ENCODE peak calls at places on chromosome 17, in seven cellular contexts. One of them, this sample, is unnamed.

GRCh38 chr17:61205406-61205805 is 194.2 kb upstream of the TBX2 start:
- DNase-seq in foreskin fibroblast: no peak
- DNase-seq in CD8-positive, alpha-beta T cell: no peak
- DNase-seq in body of pancreas: no peak
- DNase-seq in fibroblast of lung: no peak
- DNase-seq in fibroblast of the aortic adventitia: no peak
- DNase-seq in choroid plexus epithelial cell: no peak
- DNase-seq in this sample: no peak

GRCh38 chr17:65156835-65157565 is 19.8 kb downstream of the RGS9 start:
- DNase-seq in foreskin fibroblast: no peak
- DNase-seq in CD8-positive, alpha-beta T cell: no peak
- DNase-seq in body of pancreas: no peak
- DNase-seq in fibroblast of lung: no peak
- DNase-seq in fibroblast of the aortic adventitia: no peak
- DNase-seq in choroid plexus epithelial cell: no peak
- DNase-seq in this sample: no peak

GRCh38 chr17:38914741-38915638 is 10.4 kb upstream of the LASP1NB start:
- DNase-seq in foreskin fibroblast: no peak
- DNase-seq in CD8-positive, alpha-beta T cell: no peak
- DNase-seq in body of pancreas: no peak
- DNase-seq in fibroblast of lung: no peak
- DNase-seq in fibroblast of the aortic adventitia: no peak
- DNase-seq in choroid plexus epithelial cell: no peak
- DNase-seq in this sample: no peak

GRCh38 chr17:4509402-4509801 is 10.7 kb downstream of the SPNS2 start:
- DNase-seq in foreskin fibroblast: no peak
- DNase-seq in CD8-positive, alpha-beta T cell: peak
- DNase-seq in body of pancreas: peak
- DNase-seq in fibroblast of lung: no peak
- DNase-seq in fibroblast of the aortic adventitia: no peak
- DNase-seq in choroid plexus epithelial cell: peak
- DNase-seq in this sample: peak

GRCh38 chr17:16286009-16286946 is 67.0 kb downstream of the CENPV start:
- DNase-seq in foreskin fibroblast: peak
- DNase-seq in CD8-positive, alpha-beta T cell: peak
- DNase-seq in body of pancreas: peak
- DNase-seq in fibroblast of lung: peak
- DNase-seq in fibroblast of the aortic adventitia: peak
- DNase-seq in choroid plexus epithelial cell: peak
- DNase-seq in this sample: peak

GRCh38 chr17:56715613-56716357 is 117.9 kb downstream of the C17orf67 start:
- DNase-seq in foreskin fibroblast: peak
- DNase-seq in CD8-positive, alpha-beta T cell: peak
- DNase-seq in body of pancreas: peak
- DNase-seq in fibroblast of lung: peak
- DNase-seq in fibroblast of the aortic adventitia: peak
- DNase-seq in choroid plexus epithelial cell: peak
- DNase-seq in this sample: peak

GRCh38 chr17:72850410-72850809 is 242.1 kb downstream of the SLC39A11 start:
- DNase-seq in foreskin fibroblast: peak
- DNase-seq in CD8-positive, alpha-beta T cell: no peak
- DNase-seq in body of pancreas: no peak
- DNase-seq in fibroblast of lung: peak
- DNase-seq in fibroblast of the aortic adventitia: peak
- DNase-seq in choroid plexus epithelial cell: peak
- DNase-seq in this sample: peak

GRCh38 chr17:50457621-50458020 is 11.1 kb downstream of the CHAD start:
- DNase-seq in foreskin fibroblast: no peak
- DNase-seq in CD8-positive, alpha-beta T cell: no peak
- DNase-seq in body of pancreas: no peak
- DNase-seq in fibroblast of lung: no peak
- DNase-seq in fibroblast of the aortic adventitia: no peak
- DNase-seq in choroid plexus epithelial cell: no peak
- DNase-seq in this sample: no peak

GRCh38 chr17:8696951-8697745 is 47.5 kb downstream of the CCDC42 start:
- DNase-seq in foreskin fibroblast: no peak
- DNase-seq in CD8-positive, alpha-beta T cell: no peak
- DNase-seq in body of pancreas: peak
- DNase-seq in fibroblast of lung: peak
- DNase-seq in fibroblast of the aortic adventitia: peak
- DNase-seq in choroid plexus epithelial cell: peak
- DNase-seq in this sample: peak

GRCh38 chr17:5516060-5516792 is 29.9 kb downstream of the MIS12 start:
- DNase-seq in foreskin fibroblast: peak
- DNase-seq in CD8-positive, alpha-beta T cell: no peak
- DNase-seq in body of pancreas: no peak
- DNase-seq in fibroblast of lung: peak
- DNase-seq in fibroblast of the aortic adventitia: peak
- DNase-seq in choroid plexus epithelial cell: peak
- DNase-seq in this sample: peak

GRCh38 chr17:6392609-6393367 is 42.1 kb downstream of the AIPL1 start:
- DNase-seq in foreskin fibroblast: no peak
- DNase-seq in CD8-positive, alpha-beta T cell: no peak
- DNase-seq in body of pancreas: no peak
- DNase-seq in fibroblast of lung: peak
- DNase-seq in fibroblast of the aortic adventitia: no peak
- DNase-seq in choroid plexus epithelial cell: no peak
- DNase-seq in this sample: no peak

GRCh38 chr17:80125656-80126448 is 21.1 kb downstream of the EIF4A3 start:
- DNase-seq in foreskin fibroblast: peak
- DNase-seq in CD8-positive, alpha-beta T cell: no peak
- DNase-seq in body of pancreas: peak
- DNase-seq in fibroblast of lung: peak
- DNase-seq in fibroblast of the aortic adventitia: peak
- DNase-seq in choroid plexus epithelial cell: peak
- DNase-seq in this sample: peak

GRCh38 chr17:15930426-15930825 is 14.5 kb upstream of the ADORA2B start:
- DNase-seq in foreskin fibroblast: no peak
- DNase-seq in CD8-positive, alpha-beta T cell: no peak
- DNase-seq in body of pancreas: no peak
- DNase-seq in fibroblast of lung: no peak
- DNase-seq in fibroblast of the aortic adventitia: no peak
- DNase-seq in choroid plexus epithelial cell: no peak
- DNase-seq in this sample: no peak

GRCh38 chr17:83091257-83092141 is 12.1 kb downstream of the METRNL start:
- DNase-seq in foreskin fibroblast: no peak
- DNase-seq in CD8-positive, alpha-beta T cell: no peak
- DNase-seq in body of pancreas: peak
- DNase-seq in fibroblast of lung: peak
- DNase-seq in fibroblast of the aortic adventitia: no peak
- DNase-seq in choroid plexus epithelial cell: no peak
- DNase-seq in this sample: no peak

GRCh38 chr17:61389670-61390478 is 9.8 kb upstream of the TBX2 start:
- DNase-seq in foreskin fibroblast: no peak
- DNase-seq in CD8-positive, alpha-beta T cell: no peak
- DNase-seq in body of pancreas: no peak
- DNase-seq in fibroblast of lung: no peak
- DNase-seq in fibroblast of the aortic adventitia: peak
- DNase-seq in choroid plexus epithelial cell: peak
- DNase-seq in this sample: no peak

GRCh38 chr17:81121841-81122733 is 43.2 kb upstream of the PVALEF start:
- DNase-seq in foreskin fibroblast: no peak
- DNase-seq in CD8-positive, alpha-beta T cell: no peak
- DNase-seq in body of pancreas: no peak
- DNase-seq in fibroblast of lung: no peak
- DNase-seq in fibroblast of the aortic adventitia: no peak
- DNase-seq in choroid plexus epithelial cell: no peak
- DNase-seq in this sample: no peak

GRCh38 chr17:4583796-4584124 is 569 bp upstream of the SMTNL2 start:
- DNase-seq in foreskin fibroblast: no peak
- DNase-seq in CD8-positive, alpha-beta T cell: no peak
- DNase-seq in body of pancreas: no peak
- DNase-seq in fibroblast of lung: no peak
- DNase-seq in fibroblast of the aortic adventitia: no peak
- DNase-seq in choroid plexus epithelial cell: no peak
- DNase-seq in this sample: no peak

GRCh38 chr17:16349461-16349860 is 3.8 kb downstream of the CENPV start:
- DNase-seq in foreskin fibroblast: no peak
- DNase-seq in CD8-positive, alpha-beta T cell: no peak
- DNase-seq in body of pancreas: no peak
- DNase-seq in fibroblast of lung: no peak
- DNase-seq in fibroblast of the aortic adventitia: no peak
- DNase-seq in choroid plexus epithelial cell: no peak
- DNase-seq in this sample: no peak

GRCh38 chr17:41178341-41178740 is 320 bp upstream of the KRTAP4-2 start:
- DNase-seq in foreskin fibroblast: peak
- DNase-seq in CD8-positive, alpha-beta T cell: no peak
- DNase-seq in body of pancreas: no peak
- DNase-seq in fibroblast of lung: peak
- DNase-seq in fibroblast of the aortic adventitia: peak
- DNase-seq in choroid plexus epithelial cell: no peak
- DNase-seq in this sample: peak

GRCh38 chr17:65078441-65079160 is 22.1 kb upstream of the GNA13 start:
- DNase-seq in foreskin fibroblast: peak
- DNase-seq in CD8-positive, alpha-beta T cell: no peak
- DNase-seq in body of pancreas: no peak
- DNase-seq in fibroblast of lung: peak
- DNase-seq in fibroblast of the aortic adventitia: peak
- DNase-seq in choroid plexus epithelial cell: peak
- DNase-seq in this sample: peak

GRCh38 chr17:68456529-68457167 is 648 bp downstream of the WIPI1 start:
- DNase-seq in foreskin fibroblast: peak
- DNase-seq in CD8-positive, alpha-beta T cell: no peak
- DNase-seq in body of pancreas: peak
- DNase-seq in fibroblast of lung: peak
- DNase-seq in fibroblast of the aortic adventitia: peak
- DNase-seq in choroid plexus epithelial cell: peak
- DNase-seq in this sample: peak

DNA sequence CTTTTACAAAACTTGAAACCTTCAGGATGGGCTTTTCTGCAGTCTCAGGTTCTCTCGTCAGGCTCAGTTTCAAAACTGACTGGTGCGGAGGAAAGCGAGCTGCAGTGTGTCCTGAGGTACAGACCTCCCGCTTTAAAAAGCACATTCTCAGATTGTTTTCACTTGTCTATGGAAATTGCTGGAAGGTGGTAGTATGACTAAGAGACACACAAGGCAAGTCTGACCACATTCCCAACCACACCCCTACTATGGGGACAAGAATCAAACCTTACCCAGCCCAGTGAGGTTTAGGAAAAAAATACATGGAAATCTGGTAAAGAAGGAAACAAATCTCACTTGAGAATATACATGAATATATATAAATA is 18.2 kb downstream of the SRP68 start:
- DNase-seq in foreskin fibroblast: no peak
- DNase-seq in CD8-positive, alpha-beta T cell: no peak
- DNase-seq in body of pancreas: no peak
- DNase-seq in fibroblast of lung: peak
- DNase-seq in fibroblast of the aortic adventitia: peak
- DNase-seq in choroid plexus epithelial cell: peak
- DNase-seq in this sample: peak
- H3K4me3 ChIP-seq in foreskin fibroblast: no peak
- H3K4me3 ChIP-seq in CD8-positive, alpha-beta T cell: no peak
- H3K4me3 ChIP-seq in body of pancreas: no peak
- H3K4me3 ChIP-seq in fibroblast of lung: no peak
- H3K4me3 ChIP-seq in fibroblast of the aortic adventitia: no peak
- H3K4me3 ChIP-seq in choroid plexus epithelial cell: no peak
- H3K4me3 ChIP-seq in this sample: no peak

GRCh38 chr17:74353446-74354060 is 8.1 kb downstream of the BTBD17 start:
- DNase-seq in foreskin fibroblast: no peak
- DNase-seq in CD8-positive, alpha-beta T cell: no peak
- DNase-seq in body of pancreas: no peak
- DNase-seq in fibroblast of lung: no peak
- DNase-seq in fibroblast of the aortic adventitia: no peak
- DNase-seq in choroid plexus epithelial cell: no peak
- DNase-seq in this sample: no peak

GRCh38 chr17:74355065-74355464 is 6.6 kb downstream of the BTBD17 start:
- DNase-seq in foreskin fibroblast: no peak
- DNase-seq in CD8-positive, alpha-beta T cell: no peak
- DNase-seq in body of pancreas: no peak
- DNase-seq in fibroblast of lung: no peak
- DNase-seq in fibroblast of the aortic adventitia: no peak
- DNase-seq in choroid plexus epithelial cell: no peak
- DNase-seq in this sample: no peak

GRCh38 chr17:74351552-74352210 is 10.0 kb downstream of the BTBD17 start:
- DNase-seq in foreskin fibroblast: no peak
- DNase-seq in CD8-positive, alpha-beta T cell: no peak
- DNase-seq in body of pancreas: no peak
- DNase-seq in fibroblast of lung: no peak
- DNase-seq in fibroblast of the aortic adventitia: no peak
- DNase-seq in choroid plexus epithelial cell: no peak
- DNase-seq in this sample: no peak

GRCh38 chr17:74354561-74354960 is 7.1 kb downstream of the BTBD17 start:
- DNase-seq in foreskin fibroblast: no peak
- DNase-seq in CD8-positive, alpha-beta T cell: no peak
- DNase-seq in body of pancreas: no peak
- DNase-seq in fibroblast of lung: no peak
- DNase-seq in fibroblast of the aortic adventitia: no peak
- DNase-seq in choroid plexus epithelial cell: no peak
- DNase-seq in this sample: no peak

GRCh38 chr17:74354123-74354522 is 7.5 kb downstream of the BTBD17 start:
- DNase-seq in foreskin fibroblast: no peak
- DNase-seq in CD8-positive, alpha-beta T cell: peak
- DNase-seq in body of pancreas: no peak
- DNase-seq in fibroblast of lung: peak
- DNase-seq in fibroblast of the aortic adventitia: no peak
- DNase-seq in choroid plexus epithelial cell: no peak
- DNase-seq in this sample: no peak
- TF ChIP-seq CTCF in foreskin fibroblast: peak
- TF ChIP-seq CTCF in CD8-positive, alpha-beta T cell: peak
- TF ChIP-seq CTCF in body of pancreas: peak
- TF ChIP-seq CTCF in fibroblast of lung: no peak
- TF ChIP-seq CTCF in fibroblast of the aortic adventitia: no peak
- TF ChIP-seq CTCF in choroid plexus epithelial cell: peak
- TF ChIP-seq CTCF in this sample: no peak

DNA sequence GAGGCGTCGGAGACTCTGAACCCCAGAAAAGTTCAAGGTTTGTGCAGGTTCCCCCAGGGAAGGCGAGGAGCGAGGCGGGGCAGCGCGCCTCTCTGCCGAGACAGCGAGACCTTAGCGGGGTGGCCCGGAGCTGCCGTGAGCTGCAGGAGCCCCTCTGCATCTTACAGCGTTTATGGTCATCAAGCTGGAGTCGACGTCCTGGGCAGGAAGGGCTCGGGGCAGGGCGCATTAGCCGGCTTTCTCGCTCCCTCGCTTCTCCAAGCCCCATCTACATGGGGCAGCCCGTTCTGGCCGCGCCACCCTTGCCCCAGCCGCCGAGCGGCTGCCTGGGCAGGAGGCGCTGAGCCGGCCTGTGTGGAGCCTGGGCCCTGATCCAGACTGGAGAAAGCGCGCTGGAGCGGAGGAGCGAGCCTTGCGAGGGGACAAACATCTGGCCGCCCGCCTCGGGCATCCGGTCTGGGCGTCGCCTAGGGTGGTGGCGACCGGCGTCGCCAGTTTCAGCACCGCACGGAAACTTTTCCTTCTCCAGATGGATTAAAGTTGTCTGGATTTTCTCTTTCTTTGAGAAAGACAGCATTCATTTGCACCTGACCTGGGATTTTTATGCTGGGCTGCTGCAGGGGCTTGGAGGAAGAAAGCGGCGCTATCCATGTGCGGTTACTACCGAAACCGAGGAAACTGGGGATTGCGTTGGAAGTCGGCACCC is 750 bp downstream of the TMEM132E start:
- DNase-seq in foreskin fibroblast: peak
- DNase-seq in CD8-positive, alpha-beta T cell: no peak
- DNase-seq in body of pancreas: peak
- DNase-seq in fibroblast of lung: no peak
- DNase-seq in fibroblast of the aortic adventitia: peak
- DNase-seq in choroid plexus epithelial cell: peak
- DNase-seq in this sample: no peak
- H3K4me3 ChIP-seq in foreskin fibroblast: no peak
- H3K4me3 ChIP-seq in CD8-positive, alpha-beta T cell: peak
- H3K4me3 ChIP-seq in body of pancreas: peak
- H3K4me3 ChIP-seq in fibroblast of lung: no peak
- H3K4me3 ChIP-seq in fibroblast of the aortic adventitia: no peak
- H3K4me3 ChIP-seq in choroid plexus epithelial cell: no peak
- H3K4me3 ChIP-seq in this sample: no peak

GRCh38 chr17:76847031-76847430 is 21.2 kb upstream of the MGAT5B start:
- DNase-seq in foreskin fibroblast: no peak
- DNase-seq in CD8-positive, alpha-beta T cell: no peak
- DNase-seq in body of pancreas: no peak
- DNase-seq in fibroblast of lung: no peak
- DNase-seq in fibroblast of the aortic adventitia: no peak
- DNase-seq in choroid plexus epithelial cell: no peak
- DNase-seq in this sample: no peak
- TF ChIP-seq CTCF in foreskin fibroblast: no peak
- TF ChIP-seq CTCF in CD8-positive, alpha-beta T cell: no peak
- TF ChIP-seq CTCF in body of pancreas: no peak
- TF ChIP-seq CTCF in fibroblast of lung: no peak
- TF ChIP-seq CTCF in fibroblast of the aortic adventitia: no peak
- TF ChIP-seq CTCF in choroid plexus epithelial cell: no peak
- TF ChIP-seq CTCF in this sample: no peak

This sample was measured in astrocyte of the spinal cord.